ENCODE peak calls at places on chromosomes 16 and 17, in nine cellular contexts. X is HCT116; B is CD8-positive, alpha-beta T cell; P is bronchial epithelial cell; N is brain microvascular endothelial cell; R is fibroblast of lung; Q is tibial nerve; W is cardiac fibroblast; J is mesenchymal stem cell. C is an unnamed sample.

GRCh38 chr17:73227379-73227778 is 34.3 kb downstream of the CPSF4L start:
- DNase-seq in W (no peak), R (no peak), P (no peak), X (no peak), B (no peak), J (no peak), Q (no peak), N (no peak), C (no peak)

GRCh38 chr16:90048347-90048722 is 28.8 kb downstream of the PRDM7 start:
- DNase-seq in B (no peak), J (no peak), X (no peak), W (no peak), P (no peak), N (no peak), R (no peak), Q (no peak), C (no peak)

GRCh38 chr16:28974007-28974436 is 556 bp upstream of the SPNS1 start:
- DNase-seq in N (peak), J (peak), Q (peak), B (no peak), W (peak), R (peak), P (peak), X (peak), C (peak)

GRCh38 chr16:89241187-89242003 is 23.9 kb downstream of the ZNF778 start:
- DNase-seq in N (peak), W (peak), J (peak), P (peak), Q (peak), X (peak), B (peak), R (peak), C (peak)

GRCh38 chr17:30095507-30096244 is 20.9 kb upstream of the NSRP1 start:
- DNase-seq in W (peak), P (peak), R (peak), B (no peak), N (peak), Q (peak), X (peak), J (peak), C (peak)

GRCh38 chr17:79991924-79992656 is 43.6 kb downstream of the TBC1D16 start:
- DNase-seq in N (no peak), B (no peak), P (no peak), R (peak), W (no peak), Q (no peak), X (no peak), J (peak), C (no peak)

GRCh38 chr16:58094026-58094425 is 35.2 kb downstream of the CFAP20 start:
- DNase-seq in R (no peak), B (no peak), N (no peak), W (no peak), J (no peak), Q (no peak), P (no peak), X (no peak), C (no peak)

GRCh38 chr16:9402293-9402865 is 310.9 kb downstream of the HAPSTR1 start:
- DNase-seq in J (no peak), Q (no peak), R (no peak), B (no peak), P (no peak), X (no peak), N (no peak), W (no peak), C (no peak)

GRCh38 chr16:50478773-50479149 is 69.4 kb upstream of the NKD1 start:
- DNase-seq in W (no peak), B (no peak), Q (no peak), P (no peak), R (no peak), J (no peak), N (no peak), X (no peak), C (no peak)

GRCh38 chr17:21815352-21816063 is 123.2 kb downstream of the KCNJ18 start:
- DNase-seq in N (no peak), R (no peak), W (no peak), J (no peak), P (no peak), Q (no peak), B (no peak), X (no peak), C (no peak)

GRCh38 chr17:74199306-74200092 is 4.0 kb upstream of the RPL38 start:
- DNase-seq in W (peak), B (peak), X (no peak), Q (peak), P (peak), J (peak), N (peak), R (peak), C (no peak)

GRCh38 chr16:73000020-73000906 is 47.7 kb downstream of the ZFHX3 start:
- DNase-seq in R (peak), P (peak), N (no peak), B (no peak), W (peak), X (no peak), J (no peak), Q (peak), C (no peak)

GRCh38 chr17:11928436-11928835 is 68.8 kb downstream of the ZNF18 start:
- DNase-seq in P (peak), B (no peak), X (no peak), J (no peak), W (no peak), Q (no peak), N (no peak), R (no peak), C (no peak)

GRCh38 chr16:50268352-50268751 is 2.0 kb downstream of the ADCY7 start:
- DNase-seq in R (no peak), X (no peak), Q (no peak), P (no peak), B (no peak), N (no peak), W (no peak), J (no peak), C (no peak)

GRCh38 chr17:45578516-45579455 is 88.3 kb upstream of the PLEKHM1 start:
- DNase-seq in X (no peak), B (no peak), P (peak), W (no peak), Q (no peak), N (no peak), R (peak), J (peak), C (no peak)

GRCh38 chr17:62708587-62708986 is 81.1 kb downstream of the MRC2 start:
- DNase-seq in J (no peak), X (no peak), Q (no peak), B (no peak), P (no peak), N (no peak), W (no peak), R (peak), C (no peak)

GRCh38 chr17:19935169-19935568 is 42.5 kb downstream of the AKAP10 start:
- DNase-seq in W (peak), B (no peak), X (no peak), J (peak), R (peak), Q (no peak), N (peak), P (peak), C (no peak)

GRCh38 chr16:12375341-12375740 is 398.8 kb downstream of the SNX29 start:
- DNase-seq in X (no peak), J (no peak), N (no peak), W (no peak), R (no peak), P (no peak), B (no peak), Q (peak), C (no peak)

GRCh38 chr17:76734080-76734840 is 2.9 kb downstream of the SRSF2 start:
- DNase-seq in B (no peak), Q (no peak), J (peak), R (peak), W (peak), X (no peak), N (no peak), P (peak), C (no peak)
- H3K4me3 ChIP-seq in B (peak), Q (peak), J (no peak), R (peak), W (peak), X (no peak), N (peak), P (peak), C (peak)

GRCh38 chr17:75588546-75589016 is 981 bp downstream of the MYO15B start:
- DNase-seq in N (no peak), B (no peak), J (no peak), W (no peak), X (no peak), P (no peak), Q (no peak), R (no peak), C (no peak)

GRCh38 chr17:75589017-75589918 is 1.7 kb downstream of the MYO15B start:
- DNase-seq in B (peak), W (peak), P (peak), Q (peak), J (peak), N (peak), X (peak), R (peak), C (peak)

GRCh38 chr17:75590314-75590761 is 2.7 kb downstream of the MYO15B start:
- DNase-seq in B (peak), W (no peak), J (no peak), N (no peak), R (no peak), Q (no peak), X (no peak), P (no peak), C (no peak)

GRCh38 chr17:75590849-75591721 is 3.5 kb downstream of the MYO15B start:
- DNase-seq in X (no peak), R (no peak), N (no peak), P (no peak), W (no peak), Q (no peak), J (no peak), B (peak), C (no peak)

DNA sequence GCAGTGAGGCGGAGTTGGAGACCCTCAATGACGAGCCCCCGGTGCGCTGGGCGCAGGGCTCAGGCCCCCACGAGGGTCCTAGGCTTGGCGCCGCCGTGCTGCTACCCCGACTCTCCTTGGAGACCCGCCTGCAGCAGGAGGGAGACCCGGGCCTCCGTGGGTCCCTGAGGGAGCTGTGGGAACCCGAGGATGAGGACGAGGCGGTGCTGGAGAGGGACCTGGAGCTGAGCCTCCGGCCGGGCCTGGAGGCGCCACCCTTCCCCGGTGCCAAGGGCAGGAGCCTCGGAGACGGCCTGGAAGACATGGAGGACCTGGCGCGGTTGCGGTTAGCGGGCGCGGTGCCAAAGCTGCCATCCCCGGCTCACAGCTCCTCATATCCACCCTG is 2.3 kb downstream of the MYO15B start:
- DNase-seq in P (no peak), R (no peak), W (no peak), Q (no peak), B (peak), J (no peak), X (no peak), N (no peak), C (no peak)
- H3K4me3 ChIP-seq in P (no peak), R (no peak), W (peak), Q (peak), B (peak), J (peak), X (peak), N (no peak), C (peak)

DNA sequence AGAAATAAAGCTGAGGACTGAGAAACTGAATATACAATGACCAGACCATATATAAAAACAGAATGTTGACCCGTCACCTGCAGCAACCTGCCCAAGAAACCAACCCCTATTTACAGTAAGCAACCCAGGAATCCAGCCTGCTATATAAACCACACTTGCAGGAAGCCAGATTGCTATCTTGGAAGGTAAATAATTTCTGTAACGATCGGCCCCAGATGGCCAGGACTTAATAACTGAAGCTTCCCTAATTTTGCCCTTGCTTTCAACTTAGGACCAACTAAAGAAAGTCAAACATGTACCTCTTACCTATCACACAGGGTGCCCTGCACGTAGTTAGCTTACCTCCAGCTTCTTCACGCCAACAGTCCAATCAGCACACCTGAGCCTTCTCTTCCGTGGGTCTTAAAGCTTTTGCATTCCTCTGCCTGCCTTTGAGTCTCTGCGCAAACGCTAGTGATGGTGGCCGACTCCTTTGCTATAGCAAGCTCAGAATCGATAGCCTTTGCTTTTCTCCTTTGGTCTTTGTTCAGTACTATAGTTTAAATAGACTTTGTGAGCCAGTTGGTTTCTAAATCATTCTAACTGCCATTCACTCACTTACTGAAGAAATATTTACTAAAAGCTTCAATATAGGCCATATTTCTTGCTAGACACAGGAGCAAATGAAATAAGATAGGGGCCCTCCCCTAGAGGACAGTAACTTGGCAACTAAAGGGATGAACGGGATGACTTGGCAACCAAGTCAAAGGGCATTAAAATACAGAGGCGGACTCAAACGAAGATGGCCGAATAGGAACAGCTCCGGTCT is 31.3 kb downstream of the MPHOSPH6 start:
- DNase-seq in W (no peak), Q (no peak), B (no peak), P (no peak), X (peak), R (no peak), J (no peak), N (no peak), C (no peak)
- H3K4me3 ChIP-seq in W (no peak), Q (no peak), B (no peak), P (peak), X (peak), R (no peak), J (no peak), N (no peak), C (no peak)

GRCh38 chr17:40065041-40065770 is 2.4 kb downstream of the THRA start:
- DNase-seq in X (no peak), N (peak), J (peak), Q (no peak), R (peak), P (no peak), B (no peak), W (peak), C (no peak)
- H3K4me3 ChIP-seq in X (no peak), N (peak), J (peak), Q (peak), R (peak), P (no peak), B (peak), W (peak), C (peak)

DNA sequence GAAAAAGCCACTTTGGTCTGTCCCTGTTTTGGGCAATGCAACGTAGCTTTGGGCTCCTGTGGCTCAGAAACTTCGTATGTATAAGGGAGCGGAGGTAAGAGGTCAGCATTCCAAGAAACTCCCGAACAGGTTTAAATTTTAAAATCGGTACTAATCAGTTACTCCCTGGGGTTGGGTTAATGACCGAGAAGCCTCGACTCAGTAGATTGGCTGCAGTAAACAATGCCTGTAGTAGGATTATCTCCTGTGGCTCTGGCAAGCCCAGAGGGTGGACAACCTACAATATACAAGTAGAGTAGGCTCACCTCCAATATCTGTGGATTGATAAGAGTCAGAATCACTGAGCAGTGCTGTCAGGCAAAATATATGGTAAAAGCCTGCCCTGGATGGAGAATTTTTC is 1.6 kb upstream of the GNA13 start:
- DNase-seq in J (no peak), W (no peak), X (no peak), B (no peak), R (no peak), P (peak), N (no peak), Q (no peak), C (no peak)
- H3K4me3 ChIP-seq in J (no peak), W (no peak), X (no peak), B (no peak), R (no peak), P (no peak), N (no peak), Q (no peak), C (no peak)

C was measured in astrocyte of the cerebellum.